ENCODE peak calls at places on chromosomes 3 and 15, in five cellular contexts. U is endothelial cell of umbilical vein, Q is lower lobe of right lung, G is esophagus squamous epithelium, M is cardiac muscle cell. K is an unnamed sample. For H3K9me3 and H3K36me3, the result is how much of the 10 kb centered on the place peaks cover.

GRCh38 chr3:42647821-42648459 is 5.6 kb upstream of the ZBTB47 start:
- DNase-seq in U (no peak), Q (no peak), G (no peak), M (no peak), K (no peak)

GRCh38 chr15:57619746-57620145 is 28.0 kb downstream of the MYZAP start:
- DNase-seq in U (no peak), Q (no peak), G (no peak), M (no peak), K (peak)

GRCh38 chr3:9180764-9181117 is 68.7 kb downstream of the SRGAP3 start:
- DNase-seq in U (no peak), Q (no peak), G (no peak), M (no peak), K (no peak)

GRCh38 chr15:75651810-75652543 is 4.3 kb downstream of the SNX33 start:
- DNase-seq in U (no peak), Q (no peak), G (no peak), M (no peak), K (no peak)

GRCh38 chr15:45884289-45884688 is 249.5 kb downstream of the SQOR start:
- DNase-seq in U (no peak), Q (no peak), G (no peak), M (no peak), K (no peak)

GRCh38 chr3:100045696-100046095 is 68.6 kb downstream of the FILIP1L start:
- DNase-seq in U (no peak), Q (no peak), G (peak), M (no peak), K (peak)

GRCh38 chr15:67156426-67156825 is 91.0 kb downstream of the SMAD3 start:
- DNase-seq in U (no peak), Q (no peak), G (no peak), M (no peak), K (no peak)

GRCh38 chr3:148379763-148380162 is 317.9 kb upstream of the AGTR1 start:
- DNase-seq in U (peak), Q (no peak), G (no peak), M (peak), K (no peak)

GRCh38 chr15:38699633-38700230 is 135.1 kb upstream of the RASGRP1 start:
- DNase-seq in U (peak), Q (peak), G (no peak), M (peak), K (peak)

GRCh38 chr15:77577350-77577749 is 55.4 kb downstream of the LINGO1 start:
- DNase-seq in U (no peak), Q (no peak), G (no peak), M (no peak), K (no peak)

GRCh38 chr3:72487078-72487765 is 361.0 kb downstream of the SHQ1 start:
- DNase-seq in U (peak), Q (peak), G (no peak), M (no peak), K (peak)

GRCh38 chr3:161964856-161965255 is 468.2 kb downstream of the OTOL1 start:
- DNase-seq in U (no peak), Q (no peak), G (no peak), M (no peak), K (no peak)

GRCh38 chr15:89781055-89781454 is 4.9 kb downstream of the MESP2 start:
- DNase-seq in U (no peak), Q (no peak), G (no peak), M (no peak), K (peak)

GRCh38 chr3:170739410-170739809 is 130.6 kb downstream of the RPL22L1 start:
- DNase-seq in U (no peak), Q (no peak), G (no peak), M (no peak), K (no peak)

GRCh38 chr3:100002599-100003350 is 111.5 kb downstream of the FILIP1L start:
- DNase-seq in U (peak), Q (no peak), G (no peak), M (no peak), K (no peak)

GRCh38 chr15:99305761-99306505 is 54.7 kb downstream of the LRRC28 start:
- DNase-seq in U (peak), Q (peak), G (no peak), M (peak), K (no peak)

GRCh38 chr3:14921034-14921616 is 26.3 kb upstream of the NR2C2 start:
- DNase-seq in U (peak), Q (peak), G (peak), M (peak), K (peak)

GRCh38 chr15:75904241-75904631 is 558 bp downstream of the FBXO22 start:
- DNase-seq in U (peak), Q (peak), G (no peak), M (peak), K (peak)

GRCh38 chr3:125141596-125142417 is 70.7 kb downstream of the SLC12A8 start:
- DNase-seq in U (peak), Q (peak), G (peak), M (peak), K (peak)

GRCh38 chr15:38843736-38844590 is 279.3 kb upstream of the RASGRP1 start:
- DNase-seq in U (peak), Q (no peak), G (no peak), M (no peak), K (no peak)

GRCh38 chr3:128932516-128933212 is 53.2 kb downstream of the ACAD9 start:
- DNase-seq in U (no peak), Q (no peak), G (no peak), M (no peak), K (no peak)

GRCh38 chr3:186930639-186931486 is 537 bp downstream of the ST6GAL1 start:
- DNase-seq in U (peak), Q (peak), G (peak), M (peak), K (peak)

GRCh38 chr15:50134524-50135024 is 15.5 kb upstream of the ATP8B4 start:
- DNase-seq in U (peak), Q (no peak), G (no peak), M (no peak), K (no peak)

GRCh38 chr3:31314261-31314660 is 218.5 kb upstream of the STT3B start:
- DNase-seq in U (no peak), Q (no peak), G (no peak), M (no peak), K (no peak)

GRCh38 chr15:40763801-40764765 is at the start of gene GCHFR:
- DNase-seq in U (peak), Q (peak), G (no peak), M (peak), K (peak)

GRCh38 chr15:73901126-73901810 is 25.0 kb upstream of the LOXL1 start:
- DNase-seq in U (no peak), Q (peak), G (no peak), M (no peak), K (peak)

GRCh38 chr3:151550025-151550618 is 89.3 kb upstream of the IGSF10 start:
- DNase-seq in U (no peak), Q (no peak), G (no peak), M (no peak), K (no peak)
- H3K4me3 ChIP-seq in U (no peak), Q (no peak), G (no peak), M (no peak), K (no peak)

GRCh38 chr3:12833226-12834161 is 7.9 kb downstream of the RPL32 start:
- DNase-seq in U (no peak), Q (no peak), G (no peak), M (no peak), K (no peak)

GRCh38 chr3:12831582-12831866 is 9.8 kb downstream of the RPL32 start:
- DNase-seq in U (no peak), Q (no peak), G (no peak), M (no peak), K (no peak)

GRCh38 chr3:12830785-12831581 is 10.4 kb downstream of the RPL32 start:
- DNase-seq in U (no peak), Q (no peak), G (no peak), M (no peak), K (no peak)

GRCh38 chr3:12829886-12830784 is 11.2 kb downstream of the RPL32 start:
- DNase-seq in U (no peak), Q (no peak), G (no peak), M (no peak), K (no peak)

GRCh38 chr3:12832350-12833225 is 8.8 kb downstream of the RPL32 start:
- DNase-seq in U (no peak), Q (no peak), G (no peak), M (no peak), K (no peak)
- H3K9me3 ChIP-seq in U (under half), Q (under half), G (under half), M (under half), K (under half)

DNA sequence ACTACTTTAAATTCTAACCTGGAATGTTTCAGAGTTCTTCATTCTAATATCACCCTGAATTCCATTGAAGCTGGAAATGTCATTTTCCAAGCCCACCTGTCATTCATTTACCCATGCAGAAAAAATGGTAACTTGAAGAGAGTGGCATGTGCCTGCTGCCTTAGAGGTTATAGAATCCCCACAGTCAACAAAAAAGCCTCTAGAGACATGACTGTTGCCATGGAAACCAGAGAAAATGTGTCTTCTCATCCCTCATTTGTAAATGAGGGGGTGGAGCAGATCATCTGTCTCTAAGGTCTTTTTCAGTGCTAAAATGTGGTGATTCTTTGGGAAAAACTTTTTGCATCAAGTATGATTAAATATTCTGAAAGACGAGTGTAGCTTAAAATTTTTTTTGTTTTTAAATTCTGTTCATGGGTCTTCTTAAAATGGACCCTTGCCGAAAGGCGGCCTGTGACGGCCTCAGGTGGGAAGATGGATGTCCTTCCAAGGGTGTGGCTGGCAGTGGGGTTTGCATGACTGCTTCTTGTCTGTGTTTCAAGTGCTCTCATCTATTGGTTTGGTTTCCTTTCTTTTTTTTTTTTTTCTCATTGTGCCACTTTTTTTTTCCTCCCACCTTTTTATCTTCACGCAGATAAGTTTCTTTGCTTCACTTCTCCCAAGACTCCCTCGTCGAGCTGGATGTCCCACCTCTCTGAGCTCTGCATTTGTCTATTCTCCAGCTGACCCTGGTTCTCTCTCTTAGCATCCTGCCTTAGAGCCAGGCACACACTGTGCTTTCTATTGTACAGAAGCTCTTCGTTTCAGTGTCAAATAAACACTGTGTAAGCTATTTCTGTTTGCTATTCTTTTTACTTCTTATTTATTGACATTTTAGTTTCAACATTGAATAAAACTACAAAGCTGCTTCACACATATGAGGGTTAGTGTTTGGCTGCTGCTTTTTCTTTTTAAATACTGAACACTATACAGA is 23.0 kb downstream of the TPM1 start:
- DNase-seq in U (no peak), Q (no peak), G (no peak), M (no peak), K (no peak)
- H3K36me3 ChIP-seq in U (half or more), Q (half or more), G (under half), M (half or more), K (under half)

GRCh38 chr3:127536818-127537810 is 53.4 kb downstream of the TPRA1 start:
- DNase-seq in U (no peak), Q (no peak), G (no peak), M (no peak), K (no peak)
- H3K4me3 ChIP-seq in U (no peak), Q (no peak), G (no peak), M (no peak), K (no peak)

GRCh38 chr3:44721231-44722102 is 8.0 kb upstream of the ZNF501 start:
- DNase-seq in U (no peak), Q (no peak), G (no peak), M (no peak), K (no peak)
- H3K9me3 ChIP-seq in U (under half), Q (half or more), G (half or more), M (under half), K (half or more)

DNA sequence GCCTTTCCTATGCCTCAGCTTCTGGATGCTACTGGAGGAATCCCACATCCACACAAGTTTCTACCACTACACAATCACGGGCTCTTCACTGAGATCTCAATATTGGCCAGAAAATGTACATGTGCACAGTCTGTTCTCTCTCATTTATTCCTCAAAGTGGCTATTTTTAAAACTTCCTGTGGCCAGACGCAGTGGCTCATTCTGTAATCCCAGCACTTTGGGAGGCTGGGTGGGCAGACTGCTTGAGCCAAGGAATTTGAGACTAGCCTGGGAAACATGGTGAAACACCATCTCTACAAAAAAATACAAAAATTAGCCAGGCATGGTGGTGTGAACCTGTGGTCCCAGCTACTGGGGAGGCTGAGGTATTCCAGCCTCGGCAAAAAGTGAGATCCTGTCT is 91.4 kb upstream of the PRTG start:
- DNase-seq in U (no peak), Q (no peak), G (no peak), M (no peak), K (no peak)
- H3K36me3 ChIP-seq in U (under half), Q (half or more), G (under half), M (under half), K (under half)